ENCODE peak calls at places on chromosome 15, in ten cellular contexts. One of them, this sample, is unnamed.

GRCh38 chr15:44536298-44536961 is 517 bp upstream of the EIF3J start:
- DNase-seq in substantia nigra: peak; percentile 97
- DNase-seq in GM03348: peak; percentile 93
- DNase-seq in effector CD4-positive, alpha-beta T cell: no peak
- DNase-seq in HT1080: peak; percentile 95
- DNase-seq in activated CD4-positive, alpha-beta T cell treated with anti-CD3 and anti-CD28 coated beads for 36 hours: no peak
- DNase-seq in hepatocyte: peak; percentile 93
- DNase-seq in choroid plexus epithelial cell: peak; percentile 72
- DNase-seq in nucleus accumbens: peak; percentile 94
- DNase-seq in aorta: peak; percentile 94
- DNase-seq in this sample: no peak

GRCh38 chr15:98754283-98755022 is 106.1 kb downstream of the IGF1R start:
- DNase-seq in GM03348: peak; percentile 32
- DNase-seq in choroid plexus epithelial cell: peak; percentile 48
- DNase-seq in activated CD4-positive, alpha-beta T cell treated with anti-CD3 and anti-CD28 coated beads for 36 hours: no peak
- DNase-seq in substantia nigra: no peak
- DNase-seq in HT1080: peak; percentile 41
- DNase-seq in hepatocyte: no peak
- DNase-seq in aorta: no peak
- DNase-seq in nucleus accumbens: no peak
- DNase-seq in effector CD4-positive, alpha-beta T cell: no peak
- DNase-seq in this sample: no peak

GRCh38 chr15:60575995-60576394 is 97.1 kb upstream of the ICE2 start:
- DNase-seq in nucleus accumbens: no peak
- DNase-seq in effector CD4-positive, alpha-beta T cell: no peak
- DNase-seq in HT1080: peak; percentile 12
- DNase-seq in GM03348: peak; percentile 8
- DNase-seq in activated CD4-positive, alpha-beta T cell treated with anti-CD3 and anti-CD28 coated beads for 36 hours: no peak
- DNase-seq in choroid plexus epithelial cell: peak; percentile 50
- DNase-seq in substantia nigra: no peak
- DNase-seq in hepatocyte: peak; percentile 25
- DNase-seq in aorta: no peak
- DNase-seq in this sample: no peak

GRCh38 chr15:89116404-89116803 is 28.1 kb downstream of the ABHD2 start:
- DNase-seq in GM03348: no peak
- DNase-seq in hepatocyte: no peak
- DNase-seq in HT1080: no peak
- DNase-seq in nucleus accumbens: no peak
- DNase-seq in effector CD4-positive, alpha-beta T cell: no peak
- DNase-seq in choroid plexus epithelial cell: no peak
- DNase-seq in activated CD4-positive, alpha-beta T cell treated with anti-CD3 and anti-CD28 coated beads for 36 hours: no peak
- DNase-seq in substantia nigra: no peak
- DNase-seq in aorta: no peak
- DNase-seq in this sample: no peak

GRCh38 chr15:88648357-88649214 is 9.8 kb downstream of the ISG20 start:
- DNase-seq in GM03348: no peak
- DNase-seq in hepatocyte: peak; percentile 49
- DNase-seq in aorta: peak; percentile 71
- DNase-seq in effector CD4-positive, alpha-beta T cell: no peak
- DNase-seq in substantia nigra: no peak
- DNase-seq in activated CD4-positive, alpha-beta T cell treated with anti-CD3 and anti-CD28 coated beads for 36 hours: peak; percentile 61
- DNase-seq in HT1080: peak; percentile 65
- DNase-seq in nucleus accumbens: peak; percentile 41
- DNase-seq in choroid plexus epithelial cell: no peak
- DNase-seq in this sample: no peak

GRCh38 chr15:89346516-89346915 is 11.9 kb upstream of the POLG start:
- DNase-seq in GM03348: no peak
- DNase-seq in effector CD4-positive, alpha-beta T cell: no peak
- DNase-seq in activated CD4-positive, alpha-beta T cell treated with anti-CD3 and anti-CD28 coated beads for 36 hours: no peak
- DNase-seq in aorta: no peak
- DNase-seq in nucleus accumbens: no peak
- DNase-seq in choroid plexus epithelial cell: no peak
- DNase-seq in hepatocyte: no peak
- DNase-seq in HT1080: no peak
- DNase-seq in substantia nigra: no peak
- DNase-seq in this sample: no peak

GRCh38 chr15:79329186-79329611 is 18.3 kb downstream of the TMED3 start:
- DNase-seq in effector CD4-positive, alpha-beta T cell: no peak
- DNase-seq in choroid plexus epithelial cell: peak; percentile 94
- DNase-seq in GM03348: peak; percentile 15
- DNase-seq in activated CD4-positive, alpha-beta T cell treated with anti-CD3 and anti-CD28 coated beads for 36 hours: no peak
- DNase-seq in nucleus accumbens: no peak
- DNase-seq in hepatocyte: peak; percentile 9
- DNase-seq in substantia nigra: no peak
- DNase-seq in HT1080: peak; percentile 72
- DNase-seq in aorta: no peak
- DNase-seq in this sample: no peak

GRCh38 chr15:40425681-40426080 is 15.1 kb upstream of the BAHD1 start:
- DNase-seq in GM03348: no peak
- DNase-seq in HT1080: no peak
- DNase-seq in effector CD4-positive, alpha-beta T cell: no peak
- DNase-seq in choroid plexus epithelial cell: no peak
- DNase-seq in hepatocyte: no peak
- DNase-seq in substantia nigra: no peak
- DNase-seq in activated CD4-positive, alpha-beta T cell treated with anti-CD3 and anti-CD28 coated beads for 36 hours: no peak
- DNase-seq in nucleus accumbens: no peak
- DNase-seq in aorta: no peak
- DNase-seq in this sample: no peak

GRCh38 chr15:41946970-41947369 is 25.4 kb downstream of the EHD4 start:
- DNase-seq in HT1080: no peak
- DNase-seq in choroid plexus epithelial cell: no peak
- DNase-seq in nucleus accumbens: no peak
- DNase-seq in activated CD4-positive, alpha-beta T cell treated with anti-CD3 and anti-CD28 coated beads for 36 hours: no peak
- DNase-seq in substantia nigra: no peak
- DNase-seq in hepatocyte: no peak
- DNase-seq in aorta: no peak
- DNase-seq in GM03348: no peak
- DNase-seq in effector CD4-positive, alpha-beta T cell: no peak
- DNase-seq in this sample: no peak

GRCh38 chr15:83747050-83747717 is 93.3 kb downstream of the ADAMTSL3 start:
- DNase-seq in hepatocyte: peak; percentile 47
- DNase-seq in effector CD4-positive, alpha-beta T cell: no peak
- DNase-seq in substantia nigra: no peak
- DNase-seq in GM03348: peak; percentile 45
- DNase-seq in activated CD4-positive, alpha-beta T cell treated with anti-CD3 and anti-CD28 coated beads for 36 hours: no peak
- DNase-seq in HT1080: peak; percentile 79
- DNase-seq in nucleus accumbens: peak; percentile 4
- DNase-seq in aorta: no peak
- DNase-seq in choroid plexus epithelial cell: peak; percentile 82
- DNase-seq in this sample: no peak

GRCh38 chr15:67225336-67225735 is 29.1 kb downstream of the AAGAB start:
- DNase-seq in hepatocyte: no peak
- DNase-seq in substantia nigra: no peak
- DNase-seq in HT1080: no peak
- DNase-seq in effector CD4-positive, alpha-beta T cell: no peak
- DNase-seq in choroid plexus epithelial cell: peak; percentile 79
- DNase-seq in nucleus accumbens: no peak
- DNase-seq in GM03348: peak; percentile 69
- DNase-seq in aorta: no peak
- DNase-seq in activated CD4-positive, alpha-beta T cell treated with anti-CD3 and anti-CD28 coated beads for 36 hours: no peak
- DNase-seq in this sample: no peak

GRCh38 chr15:80635953-80636352 is 59.2 kb upstream of the ABHD17C start:
- DNase-seq in aorta: no peak
- DNase-seq in effector CD4-positive, alpha-beta T cell: no peak
- DNase-seq in substantia nigra: no peak
- DNase-seq in choroid plexus epithelial cell: no peak
- DNase-seq in hepatocyte: no peak
- DNase-seq in nucleus accumbens: no peak
- DNase-seq in HT1080: no peak
- DNase-seq in GM03348: no peak
- DNase-seq in activated CD4-positive, alpha-beta T cell treated with anti-CD3 and anti-CD28 coated beads for 36 hours: no peak
- DNase-seq in this sample: no peak

GRCh38 chr15:74808073-74808839 is 4.4 kb upstream of the LMAN1L start:
- DNase-seq in effector CD4-positive, alpha-beta T cell: no peak
- DNase-seq in choroid plexus epithelial cell: peak; percentile 28
- DNase-seq in GM03348: no peak
- DNase-seq in nucleus accumbens: no peak
- DNase-seq in hepatocyte: no peak
- DNase-seq in substantia nigra: no peak
- DNase-seq in aorta: no peak
- DNase-seq in HT1080: no peak
- DNase-seq in activated CD4-positive, alpha-beta T cell treated with anti-CD3 and anti-CD28 coated beads for 36 hours: no peak
- DNase-seq in this sample: no peak

GRCh38 chr15:97026781-97027180 is 696.3 kb downstream of the NR2F2 start:
- DNase-seq in substantia nigra: no peak
- DNase-seq in hepatocyte: peak; percentile 46
- DNase-seq in choroid plexus epithelial cell: peak; percentile 37
- DNase-seq in HT1080: peak; percentile 2
- DNase-seq in activated CD4-positive, alpha-beta T cell treated with anti-CD3 and anti-CD28 coated beads for 36 hours: no peak
- DNase-seq in effector CD4-positive, alpha-beta T cell: no peak
- DNase-seq in aorta: no peak
- DNase-seq in GM03348: no peak
- DNase-seq in nucleus accumbens: no peak
- DNase-seq in this sample: no peak

GRCh38 chr15:98647026-98647773 is 1.1 kb upstream of the IGF1R start:
- DNase-seq in effector CD4-positive, alpha-beta T cell: peak; percentile 34
- DNase-seq in choroid plexus epithelial cell: peak; percentile 42
- DNase-seq in nucleus accumbens: peak; percentile 48
- DNase-seq in hepatocyte: peak; percentile 91
- DNase-seq in activated CD4-positive, alpha-beta T cell treated with anti-CD3 and anti-CD28 coated beads for 36 hours: peak; percentile 79
- DNase-seq in GM03348: peak; percentile 88
- DNase-seq in HT1080: peak; percentile 49
- DNase-seq in aorta: peak; percentile 92
- DNase-seq in substantia nigra: peak; percentile 81
- DNase-seq in this sample: peak; percentile 58

GRCh38 chr15:72994778-72995177 is 57.5 kb upstream of the NEO1 start:
- DNase-seq in GM03348: peak; percentile 41
- DNase-seq in hepatocyte: no peak
- DNase-seq in HT1080: no peak
- DNase-seq in nucleus accumbens: no peak
- DNase-seq in choroid plexus epithelial cell: no peak
- DNase-seq in substantia nigra: no peak
- DNase-seq in activated CD4-positive, alpha-beta T cell treated with anti-CD3 and anti-CD28 coated beads for 36 hours: no peak
- DNase-seq in effector CD4-positive, alpha-beta T cell: no peak
- DNase-seq in aorta: no peak
- DNase-seq in this sample: no peak

GRCh38 chr15:83379574-83379973 is 67.6 kb upstream of the SH3GL3 start:
- DNase-seq in nucleus accumbens: no peak
- DNase-seq in HT1080: peak; percentile 89
- DNase-seq in hepatocyte: no peak
- DNase-seq in substantia nigra: no peak
- DNase-seq in choroid plexus epithelial cell: no peak
- DNase-seq in GM03348: peak; percentile 73
- DNase-seq in activated CD4-positive, alpha-beta T cell treated with anti-CD3 and anti-CD28 coated beads for 36 hours: no peak
- DNase-seq in aorta: no peak
- DNase-seq in effector CD4-positive, alpha-beta T cell: no peak
- DNase-seq in this sample: no peak

GRCh38 chr15:97904196-97904572 is 56.3 kb upstream of the ARRDC4 start:
- DNase-seq in effector CD4-positive, alpha-beta T cell: no peak
- DNase-seq in substantia nigra: peak; percentile 8
- DNase-seq in nucleus accumbens: peak; percentile 41
- DNase-seq in activated CD4-positive, alpha-beta T cell treated with anti-CD3 and anti-CD28 coated beads for 36 hours: peak; percentile 64
- DNase-seq in GM03348: peak; percentile 93
- DNase-seq in choroid plexus epithelial cell: peak; percentile 76
- DNase-seq in hepatocyte: peak; percentile 88
- DNase-seq in HT1080: peak; percentile 53
- DNase-seq in aorta: peak; percentile 91
- DNase-seq in this sample: no peak

GRCh38 chr15:95647878-95648277 is 682.6 kb upstream of the NR2F2 start:
- DNase-seq in activated CD4-positive, alpha-beta T cell treated with anti-CD3 and anti-CD28 coated beads for 36 hours: no peak
- DNase-seq in effector CD4-positive, alpha-beta T cell: no peak
- DNase-seq in GM03348: no peak
- DNase-seq in hepatocyte: no peak
- DNase-seq in aorta: no peak
- DNase-seq in substantia nigra: no peak
- DNase-seq in HT1080: no peak
- DNase-seq in nucleus accumbens: no peak
- DNase-seq in choroid plexus epithelial cell: no peak
- DNase-seq in this sample: no peak

GRCh38 chr15:80906159-80906775 is 83.4 kb downstream of the MESD start:
- DNase-seq in activated CD4-positive, alpha-beta T cell treated with anti-CD3 and anti-CD28 coated beads for 36 hours: no peak
- DNase-seq in nucleus accumbens: no peak
- DNase-seq in effector CD4-positive, alpha-beta T cell: no peak
- DNase-seq in choroid plexus epithelial cell: peak; percentile 65
- DNase-seq in substantia nigra: no peak
- DNase-seq in HT1080: peak; percentile 81
- DNase-seq in aorta: no peak
- DNase-seq in hepatocyte: no peak
- DNase-seq in GM03348: no peak
- DNase-seq in this sample: no peak

GRCh38 chr15:98292442-98293240 is 332.1 kb downstream of the ARRDC4 start:
- DNase-seq in effector CD4-positive, alpha-beta T cell: no peak
- DNase-seq in activated CD4-positive, alpha-beta T cell treated with anti-CD3 and anti-CD28 coated beads for 36 hours: peak; percentile 75
- DNase-seq in hepatocyte: peak; percentile 68
- DNase-seq in nucleus accumbens: no peak
- DNase-seq in choroid plexus epithelial cell: peak; percentile 15
- DNase-seq in aorta: peak; percentile 84
- DNase-seq in GM03348: peak; percentile 72
- DNase-seq in HT1080: peak; percentile 37
- DNase-seq in substantia nigra: no peak
- DNase-seq in this sample: no peak

GRCh38 chr15:65598468-65598867 is 12.5 kb downstream of the INTS14 start:
- DNase-seq in HT1080: no peak
- DNase-seq in choroid plexus epithelial cell: no peak
- DNase-seq in nucleus accumbens: no peak
- DNase-seq in aorta: no peak
- DNase-seq in substantia nigra: no peak
- DNase-seq in GM03348: no peak
- DNase-seq in hepatocyte: no peak
- DNase-seq in activated CD4-positive, alpha-beta T cell treated with anti-CD3 and anti-CD28 coated beads for 36 hours: no peak
- DNase-seq in effector CD4-positive, alpha-beta T cell: no peak
- DNase-seq in this sample: no peak

GRCh38 chr15:64141798-64142512 is 9.6 kb upstream of the SNX22 start:
- DNase-seq in activated CD4-positive, alpha-beta T cell treated with anti-CD3 and anti-CD28 coated beads for 36 hours: no peak
- DNase-seq in effector CD4-positive, alpha-beta T cell: no peak
- DNase-seq in GM03348: no peak
- DNase-seq in HT1080: no peak
- DNase-seq in aorta: no peak
- DNase-seq in nucleus accumbens: peak; percentile 54
- DNase-seq in substantia nigra: no peak
- DNase-seq in hepatocyte: no peak
- DNase-seq in choroid plexus epithelial cell: no peak
- DNase-seq in this sample: no peak

GRCh38 chr15:66917904-66918448 is 147.4 kb upstream of the SMAD3 start:
- DNase-seq in nucleus accumbens: no peak
- DNase-seq in GM03348: no peak
- DNase-seq in HT1080: no peak
- DNase-seq in choroid plexus epithelial cell: no peak
- DNase-seq in substantia nigra: no peak
- DNase-seq in effector CD4-positive, alpha-beta T cell: no peak
- DNase-seq in hepatocyte: no peak
- DNase-seq in activated CD4-positive, alpha-beta T cell treated with anti-CD3 and anti-CD28 coated beads for 36 hours: no peak
- DNase-seq in aorta: no peak
- DNase-seq in this sample: no peak

GRCh38 chr15:81293728-81294500 is 30.0 kb downstream of the STARD5 start:
- DNase-seq in hepatocyte: no peak
- DNase-seq in GM03348: no peak
- DNase-seq in nucleus accumbens: no peak
- DNase-seq in substantia nigra: no peak
- DNase-seq in activated CD4-positive, alpha-beta T cell treated with anti-CD3 and anti-CD28 coated beads for 36 hours: peak; percentile 87
- DNase-seq in aorta: no peak
- DNase-seq in HT1080: no peak
- DNase-seq in effector CD4-positive, alpha-beta T cell: peak; percentile 69
- DNase-seq in choroid plexus epithelial cell: no peak
- DNase-seq in this sample: peak; percentile 92

GRCh38 chr15:42675021-42675420 is 61.9 kb downstream of the CDAN1 start:
- DNase-seq in GM03348: no peak
- DNase-seq in effector CD4-positive, alpha-beta T cell: no peak
- DNase-seq in hepatocyte: no peak
- DNase-seq in nucleus accumbens: no peak
- DNase-seq in aorta: no peak
- DNase-seq in activated CD4-positive, alpha-beta T cell treated with anti-CD3 and anti-CD28 coated beads for 36 hours: no peak
- DNase-seq in HT1080: no peak
- DNase-seq in choroid plexus epithelial cell: no peak
- DNase-seq in substantia nigra: no peak
- DNase-seq in this sample: no peak

GRCh38 chr15:72685301-72685924 is 569 bp downstream of the HIGD2B start:
- DNase-seq in hepatocyte: peak; percentile 3
- DNase-seq in nucleus accumbens: no peak
- DNase-seq in GM03348: no peak
- DNase-seq in choroid plexus epithelial cell: no peak
- DNase-seq in aorta: no peak
- DNase-seq in substantia nigra: no peak
- DNase-seq in HT1080: no peak
- DNase-seq in effector CD4-positive, alpha-beta T cell: no peak
- DNase-seq in activated CD4-positive, alpha-beta T cell treated with anti-CD3 and anti-CD28 coated beads for 36 hours: peak; percentile 13
- DNase-seq in this sample: no peak

GRCh38 chr15:68420186-68420684 is 11.7 kb downstream of the ITGA11 start:
- DNase-seq in aorta: no peak
- DNase-seq in nucleus accumbens: no peak
- DNase-seq in GM03348: no peak
- DNase-seq in choroid plexus epithelial cell: no peak
- DNase-seq in HT1080: no peak
- DNase-seq in substantia nigra: no peak
- DNase-seq in activated CD4-positive, alpha-beta T cell treated with anti-CD3 and anti-CD28 coated beads for 36 hours: no peak
- DNase-seq in hepatocyte: peak; percentile 36
- DNase-seq in effector CD4-positive, alpha-beta T cell: no peak
- DNase-seq in this sample: no peak